ENCODE peak calls at places on chromosome 20, in ten cellular contexts. C is upper lobe of left lung; U is stomach; Y is right cardiac atrium; O is left ventricle myocardium inferior; P is naive thymus-derived CD4-positive, alpha-beta T cell; J is PC-3; K is A549; R is effector memory CD4-positive, alpha-beta T cell; S is CD8-positive, alpha-beta T cell. L is an unnamed sample.

GRCh38 chr20:40339661-40340449 is 349.2 kb downstream of the MAFB start:
- DNase-seq in C (no peak), U (no peak), Y (peak), O (peak), P (no peak), J (no peak), K (no peak), R (no peak), S (no peak), L (no peak)

GRCh38 chr20:52056203-52057062 is 135.1 kb downstream of the ZFP64 start:
- DNase-seq in C (no peak), U (no peak), Y (no peak), O (no peak), P (no peak), J (peak), K (peak), R (no peak), S (no peak), L (no peak)

GRCh38 chr20:41091926-41092325 is 45.4 kb upstream of the PLCG1 start:
- DNase-seq in C (no peak), U (no peak), Y (no peak), O (no peak), P (no peak), J (no peak), K (peak), R (no peak), S (no peak), L (no peak)

GRCh38 chr20:37741055-37741454 is 47.2 kb downstream of the CTNNBL1 start:
- DNase-seq in C (no peak), U (no peak), Y (no peak), O (no peak), P (no peak), J (peak), K (peak), R (no peak), S (no peak), L (no peak)

GRCh38 chr20:48189177-48189576 is 403.9 kb upstream of the SULF2 start:
- DNase-seq in C (no peak), U (no peak), Y (no peak), O (no peak), P (no peak), J (peak), K (peak), R (no peak), S (no peak), L (no peak)

GRCh38 chr20:58829531-58829941 is 21.2 kb downstream of the GNAS-AS1 start:
- DNase-seq in C (no peak), U (no peak), Y (no peak), O (peak), P (no peak), J (peak), K (no peak), R (no peak), S (no peak), L (no peak)

GRCh38 chr20:59631751-59632380 is 27.5 kb downstream of the PHACTR3 start:
- DNase-seq in C (no peak), U (no peak), Y (no peak), O (no peak), P (no peak), J (no peak), K (no peak), R (no peak), S (peak), L (peak)

GRCh38 chr20:25308083-25308491 is 60.2 kb downstream of the PYGB start:
- DNase-seq in C (no peak), U (no peak), Y (peak), O (no peak), P (no peak), J (no peak), K (no peak), R (no peak), S (no peak), L (peak)

GRCh38 chr20:12928358-12928754 is 80.4 kb upstream of the SPTLC3 start:
- DNase-seq in C (no peak), U (no peak), Y (no peak), O (no peak), P (no peak), J (no peak), K (no peak), R (no peak), S (no peak), L (no peak)

GRCh38 chr20:58131111-58131510 is 97.3 kb downstream of the ANKRD60 start:
- DNase-seq in C (no peak), U (no peak), Y (no peak), O (no peak), P (no peak), J (peak), K (no peak), R (no peak), S (no peak), L (peak)

GRCh38 chr20:23874747-23875146 is 4.8 kb downstream of the CST5 start:
- DNase-seq in C (no peak), U (no peak), Y (no peak), O (no peak), P (no peak), J (no peak), K (no peak), R (no peak), S (no peak), L (no peak)

GRCh38 chr20:32762754-32763201 is 593 bp downstream of the DNMT3B start:
- DNase-seq in C (no peak), U (no peak), Y (peak), O (no peak), P (no peak), J (peak), K (no peak), R (no peak), S (peak), L (no peak)

GRCh38 chr20:48302844-48303552 is 517.7 kb upstream of the SULF2 start:
- DNase-seq in C (no peak), U (no peak), Y (no peak), O (no peak), P (no peak), J (no peak), K (no peak), R (no peak), S (no peak), L (no peak)

GRCh38 chr20:36310215-36310981 is 4.3 kb downstream of the DLGAP4 start:
- DNase-seq in C (no peak), U (no peak), Y (no peak), O (no peak), P (no peak), J (no peak), K (no peak), R (no peak), S (no peak), L (peak)

GRCh38 chr20:40207618-40208017 is 481.4 kb downstream of the MAFB start:
- DNase-seq in C (no peak), U (no peak), Y (no peak), O (no peak), P (no peak), J (no peak), K (no peak), R (no peak), S (no peak), L (no peak)

GRCh38 chr20:8646716-8647115 is 422.2 kb upstream of the PLCB4 start:
- DNase-seq in C (no peak), U (no peak), Y (no peak), O (no peak), P (no peak), J (no peak), K (no peak), R (no peak), S (no peak), L (no peak)

GRCh38 chr20:16760431-16761304 is 12.5 kb downstream of the OTOR start:
- DNase-seq in C (no peak), U (peak), Y (no peak), O (no peak), P (no peak), J (peak), K (no peak), R (no peak), S (no peak), L (no peak)

GRCh38 chr20:61359254-61359653 is 107.2 kb downstream of the CDH4 start:
- DNase-seq in C (no peak), U (no peak), Y (no peak), O (no peak), P (no peak), J (no peak), K (no peak), R (no peak), S (no peak), L (peak)

GRCh38 chr20:25195962-25196700 is 619 bp downstream of the ENTPD6 start:
- DNase-seq in C (no peak), U (peak), Y (peak), O (no peak), P (no peak), J (peak), K (peak), R (no peak), S (peak), L (no peak)

GRCh38 chr20:52076164-52076563 is 115.4 kb downstream of the ZFP64 start:
- DNase-seq in C (no peak), U (no peak), Y (no peak), O (no peak), P (no peak), J (peak), K (no peak), R (no peak), S (no peak), L (no peak)

GRCh38 chr20:58647162-58647813 is 3.8 kb upstream of the STX16 start:
- DNase-seq in C (no peak), U (no peak), Y (no peak), O (no peak), P (peak), J (no peak), K (no peak), R (no peak), S (no peak), L (peak)

GRCh38 chr20:60868316-60868891 is 383.7 kb upstream of the CDH4 start:
- DNase-seq in C (peak), U (no peak), Y (no peak), O (no peak), P (no peak), J (no peak), K (no peak), R (no peak), S (no peak), L (no peak)

GRCh38 chr20:20160513-20160912 is 108.2 kb downstream of the CFAP61 start:
- DNase-seq in C (no peak), U (no peak), Y (no peak), O (no peak), P (no peak), J (no peak), K (no peak), R (no peak), S (no peak), L (no peak)

GRCh38 chr20:16575390-16576140 is 2.3 kb upstream of the KIF16B start:
- DNase-seq in C (no peak), U (no peak), Y (no peak), O (no peak), P (no peak), J (no peak), K (no peak), R (no peak), S (no peak), L (no peak)

GRCh38 chr20:48015943-48016723 is 230.9 kb upstream of the SULF2 start:
- DNase-seq in C (no peak), U (no peak), Y (no peak), O (no peak), P (no peak), J (peak), K (no peak), R (no peak), S (no peak), L (peak)

GRCh38 chr20:8616792-8617191 is 452.1 kb upstream of the PLCB4 start:
- DNase-seq in C (no peak), U (no peak), Y (no peak), O (no peak), P (no peak), J (no peak), K (no peak), R (no peak), S (no peak), L (no peak)

GRCh38 chr20:16842721-16843120 is 94.6 kb downstream of the OTOR start:
- DNase-seq in C (no peak), U (no peak), Y (no peak), O (no peak), P (no peak), J (no peak), K (no peak), R (no peak), S (no peak), L (no peak)

GRCh38 chr20:53751394-53752368 is 158.0 kb upstream of the ZNF217 start:
- DNase-seq in C (no peak), U (peak), Y (no peak), O (no peak), P (peak), J (peak), K (peak), R (no peak), S (peak), L (peak)

DNA sequence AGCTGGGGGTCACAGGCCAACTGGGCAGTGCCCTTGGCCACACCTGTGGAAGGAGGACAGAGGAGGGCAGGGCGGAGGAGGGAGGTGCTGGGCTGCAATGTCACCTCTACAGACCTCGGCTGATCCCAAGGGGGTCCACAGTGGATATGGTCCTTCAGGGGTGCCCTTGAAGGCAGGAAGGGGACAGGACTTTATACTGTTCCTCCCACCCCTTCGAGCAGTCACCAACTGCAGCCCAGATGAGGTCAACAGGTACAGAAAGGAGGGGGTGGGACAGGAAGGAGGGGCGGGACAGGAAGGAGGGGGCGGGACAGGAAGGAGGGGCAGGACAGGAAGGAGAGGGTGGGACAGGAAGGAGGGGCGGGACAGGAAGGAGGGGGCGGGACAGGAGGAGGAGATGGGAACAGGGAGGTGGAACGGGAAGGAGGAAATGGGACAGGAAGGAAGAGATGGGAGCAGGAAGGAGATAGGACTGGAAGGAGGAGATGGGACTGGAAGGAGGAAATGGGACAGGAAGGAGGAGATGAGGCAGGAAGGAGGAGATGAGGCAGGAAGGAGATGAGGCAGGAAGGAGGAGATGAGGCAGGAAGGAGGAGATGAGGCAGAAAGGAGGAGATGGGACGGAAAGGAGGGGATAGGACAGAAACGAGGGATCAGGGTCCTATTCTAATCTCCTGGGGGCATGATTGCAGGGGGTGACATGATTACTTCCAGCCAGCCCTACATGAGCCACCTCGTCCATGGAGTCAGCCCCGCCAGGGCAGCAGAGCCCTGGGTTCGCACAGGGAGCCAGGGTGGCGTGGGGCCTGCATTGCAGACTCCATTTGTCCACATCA is 19.4 kb upstream of the MRGBP start:
- DNase-seq in C (no peak), U (peak), Y (no peak), O (no peak), P (no peak), J (peak), K (peak), R (peak), S (peak), L (no peak)
- H3K27ac ChIP-seq in C (peak), U (peak), Y (no peak), O (no peak), P (peak), J (no peak), K (no peak), R (peak), S (peak), L (peak)

DNA sequence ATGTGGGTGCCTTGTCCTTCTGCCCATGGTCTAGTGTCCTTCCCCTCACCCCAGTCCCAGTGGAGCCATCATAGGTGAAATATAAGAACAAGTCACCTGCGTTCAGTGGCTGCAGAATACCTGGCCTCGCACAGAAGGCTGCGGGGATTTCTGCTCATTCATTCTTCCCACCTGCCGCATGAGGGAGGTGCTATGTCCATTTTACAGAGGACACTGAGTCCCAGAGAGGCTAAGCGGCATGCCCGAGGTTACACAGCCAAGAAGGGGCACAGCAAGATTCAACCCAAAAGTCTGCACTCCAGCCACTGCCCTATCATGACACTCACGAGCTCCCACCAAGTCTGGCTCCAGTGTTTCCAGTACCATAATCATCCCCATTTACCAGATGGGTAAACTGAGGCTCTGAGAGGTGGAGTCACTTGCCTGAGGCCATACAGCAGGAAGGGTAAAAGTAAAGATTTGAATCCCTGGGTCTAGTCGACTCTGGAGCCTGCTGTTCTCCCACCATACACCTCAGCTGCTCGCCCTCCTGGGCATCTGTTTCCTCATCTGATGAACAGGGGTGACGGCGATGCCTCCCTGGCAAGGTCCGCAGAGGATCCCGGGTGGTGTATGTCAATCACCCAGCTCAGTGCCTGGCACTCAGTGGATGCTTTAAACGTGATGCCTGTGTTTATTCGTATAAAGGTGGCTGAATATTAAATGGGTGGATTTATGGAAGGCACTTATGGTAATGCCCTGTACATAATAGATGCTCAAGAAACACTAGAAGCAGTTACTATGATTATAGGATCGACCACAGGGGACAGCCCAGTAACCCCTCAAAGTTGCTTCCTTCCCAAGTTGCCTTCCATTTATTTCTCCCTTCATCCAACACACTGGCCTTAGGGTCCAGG is 101.0 kb downstream of the CEBPB start:
- DNase-seq in C (no peak), U (no peak), Y (peak), O (peak), P (no peak), J (no peak), K (no peak), R (no peak), S (no peak), L (no peak)
- H3K27ac ChIP-seq in C (peak), U (peak), Y (peak), O (peak), P (no peak), J (peak), K (peak), R (no peak), S (no peak), L (peak)

GRCh38 chr20:46123482-46124245 is 5.5 kb downstream of the CD40 start:
- DNase-seq in C (no peak), U (no peak), Y (no peak), O (no peak), P (no peak), J (no peak), K (no peak), R (no peak), S (no peak), L (peak)
- H3K27ac ChIP-seq in C (no peak), U (no peak), Y (no peak), O (no peak), P (no peak), J (no peak), K (no peak), R (no peak), S (no peak), L (no peak)

GRCh38 chr20:63453029-63453523 is 19.4 kb downstream of the KCNQ2 start:
- DNase-seq in C (peak), U (no peak), Y (no peak), O (no peak), P (no peak), J (peak), K (peak), R (no peak), S (peak), L (no peak)
- H3K27ac ChIP-seq in C (no peak), U (no peak), Y (no peak), O (peak), P (no peak), J (no peak), K (no peak), R (no peak), S (no peak), L (no peak)

DNA sequence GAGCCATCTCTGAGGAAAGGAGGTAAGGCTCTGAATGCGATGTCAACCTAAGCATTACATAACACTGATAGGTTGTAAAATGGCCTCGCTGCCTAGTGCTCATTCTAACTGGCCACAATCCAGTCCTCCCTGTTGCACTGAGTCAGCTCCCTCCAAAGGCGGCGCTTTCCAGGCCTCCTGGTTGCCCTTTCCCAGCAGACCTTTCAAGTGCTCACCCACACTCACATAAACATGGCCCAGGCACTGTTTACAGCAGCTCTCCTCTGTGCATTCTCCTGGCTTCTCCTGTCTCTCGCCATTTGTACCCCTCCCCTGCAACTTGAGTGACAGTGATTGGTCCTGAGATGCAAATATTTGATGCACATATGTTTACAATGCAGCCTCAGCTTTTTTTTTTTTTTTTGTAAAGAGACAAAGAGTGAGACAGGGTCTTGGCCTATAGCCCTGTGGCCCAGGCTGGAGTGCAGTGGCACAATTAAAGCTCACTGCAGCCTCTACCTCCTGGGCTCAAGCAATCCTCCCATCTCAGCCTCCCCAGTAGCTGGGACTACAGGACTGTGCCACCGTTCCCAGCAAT is 36.8 kb upstream of the PRND start:
- DNase-seq in C (no peak), U (no peak), Y (no peak), O (no peak), P (no peak), J (peak), K (peak), R (no peak), S (no peak), L (no peak)
- H3K27ac ChIP-seq in C (no peak), U (peak), Y (no peak), O (peak), P (peak), J (peak), K (peak), R (peak), S (no peak), L (peak)

GRCh38 chr20:38880952-38881735 is 45.1 kb upstream of the FAM83D start:
- DNase-seq in C (no peak), U (no peak), Y (no peak), O (no peak), P (no peak), J (no peak), K (no peak), R (no peak), S (no peak), L (peak)
- H3K27ac ChIP-seq in C (no peak), U (no peak), Y (no peak), O (no peak), P (no peak), J (no peak), K (no peak), R (no peak), S (no peak), L (no peak)

DNA sequence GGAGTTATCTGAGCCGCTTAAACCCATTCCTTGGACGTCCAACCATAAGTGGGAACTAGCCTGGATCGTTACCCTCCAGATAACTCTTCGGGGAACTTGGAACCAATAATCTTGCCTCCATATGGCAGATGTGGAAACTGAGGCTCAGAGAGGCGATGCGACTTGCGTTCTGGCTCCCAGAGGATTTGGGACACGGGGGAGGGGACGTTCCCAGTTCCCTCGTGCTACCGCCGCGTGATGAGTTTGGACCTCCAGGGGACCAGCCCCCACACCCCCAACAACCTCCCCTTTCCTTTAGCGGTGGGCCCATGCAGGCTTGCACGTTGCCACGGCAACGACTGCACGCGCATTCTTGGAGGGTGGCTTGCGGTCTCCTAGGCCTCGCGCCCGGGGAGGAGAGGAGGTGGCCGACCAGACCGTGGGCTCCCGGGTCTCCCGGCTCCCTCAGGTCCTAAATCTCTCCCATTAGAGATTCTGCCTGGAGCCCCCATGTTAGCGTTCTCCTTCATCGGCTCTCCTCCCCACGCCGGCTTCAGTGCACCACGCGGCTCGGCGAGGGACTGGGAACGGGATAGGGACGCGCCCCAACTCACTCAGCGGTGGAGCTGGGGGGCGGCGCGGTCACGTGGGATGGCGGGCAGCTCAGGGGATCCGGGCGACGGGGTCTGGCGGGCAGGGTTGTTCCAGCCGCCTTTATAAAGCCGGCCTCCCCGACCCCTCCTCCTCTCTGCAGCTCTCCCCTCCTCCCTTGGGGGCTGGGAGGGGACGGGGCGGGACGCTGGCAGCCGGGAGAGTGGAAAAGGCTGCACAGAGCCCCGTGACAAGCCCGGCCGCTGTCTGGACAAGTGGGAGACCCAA is at the start of gene PLTP:
- DNase-seq in C (peak), U (peak), Y (peak), O (peak), P (peak), J (peak), K (no peak), R (no peak), S (peak), L (no peak)
- H3K27ac ChIP-seq in C (peak), U (peak), Y (peak), O (peak), P (peak), J (peak), K (peak), R (no peak), S (no peak), L (no peak)

L was measured in RWPE2.